ENCODE peak calls at places on chromosome 9, in five cellular contexts. I is H1, U is neuronal stem cell, G is mesendoderm, A is IMR-90. M is an unnamed sample.

GRCh38 chr9:108668191-108668940 is 187.4 kb downstream of the ACTL7B start:
- DNase-seq in I (no peak), U (no peak), G (peak), A (no peak), M (no peak)

GRCh38 chr9:13244190-13244589 is 35.3 kb downstream of the MPDZ start:
- DNase-seq in I (no peak), U (no peak), G (peak), A (no peak), M (no peak)

GRCh38 chr9:81823672-81824554 is 104.3 kb upstream of the SPATA31D4 start:
- DNase-seq in I (no peak), U (no peak), G (no peak), A (no peak), M (no peak)

GRCh38 chr9:86994231-86994630 is 46.9 kb upstream of the GAS1 start:
- DNase-seq in I (no peak), U (no peak), G (no peak), A (no peak), M (no peak)

GRCh38 chr9:16138561-16138960 is 585.7 kb downstream of the CCDC171 start:
- DNase-seq in I (no peak), U (no peak), G (no peak), A (no peak), M (no peak)

GRCh38 chr9:108813951-108814601 is 41.7 kb downstream of the ACTL7B start:
- DNase-seq in I (no peak), U (no peak), G (peak), A (no peak), M (peak)

GRCh38 chr9:116646661-116647514 is 40.2 kb upstream of the TRIM32 start:
- DNase-seq in I (no peak), U (peak), G (peak), A (peak), M (no peak)

GRCh38 chr9:22244141-22245011 is 202.2 kb upstream of the DMRTA1 start:
- DNase-seq in I (no peak), U (no peak), G (peak), A (peak), M (peak)

GRCh38 chr9:93603906-93604326 is 27.5 kb downstream of the PHF2 start:
- DNase-seq in I (peak), U (no peak), G (no peak), A (no peak), M (no peak)

GRCh38 chr9:104927912-104928740 is at the start of gene ABCA1:
- DNase-seq in I (peak), U (peak), G (peak), A (peak), M (peak)

GRCh38 chr9:23492126-23493002 is 333.7 kb downstream of the ELAVL2 start:
- DNase-seq in I (no peak), U (peak), G (peak), A (peak), M (peak)

GRCh38 chr9:69193685-69194032 is 19.6 kb downstream of the TJP2 start:
- DNase-seq in I (no peak), U (no peak), G (peak), A (no peak), M (no peak)

GRCh38 chr9:41229408-41230401 is 40.6 kb upstream of the ZNG1F start:
- DNase-seq in I (no peak), U (no peak), G (peak), A (peak), M (peak)

GRCh38 chr9:98745470-98745869 is 36.7 kb upstream of the GABBR2 start:
- DNase-seq in I (no peak), U (no peak), G (no peak), A (no peak), M (no peak)

GRCh38 chr9:1832960-1833359 is 182.2 kb upstream of the SMARCA2 start:
- DNase-seq in I (no peak), U (no peak), G (no peak), A (no peak), M (no peak)

GRCh38 chr9:26814799-26815198 is 77.8 kb downstream of the CAAP1 start:
- DNase-seq in I (no peak), U (no peak), G (no peak), A (no peak), M (no peak)

GRCh38 chr9:111095423-111095822 is 57.2 kb upstream of the LPAR1 start:
- DNase-seq in I (no peak), U (no peak), G (no peak), A (peak), M (no peak)

GRCh38 chr9:2174911-2175310 is 159.8 kb downstream of the SMARCA2 start:
- DNase-seq in I (no peak), U (no peak), G (no peak), A (no peak), M (no peak)

GRCh38 chr9:5425006-5425628 is 12.6 kb downstream of the PLGRKT start:
- DNase-seq in I (no peak), U (no peak), G (peak), A (no peak), M (no peak)

GRCh38 chr9:100488171-100488570 is 15.2 kb downstream of the TMEFF1 start:
- DNase-seq in I (no peak), U (no peak), G (no peak), A (no peak), M (no peak)

GRCh38 chr9:73371801-73372200 is 220.1 kb downstream of the ANXA1 start:
- DNase-seq in I (no peak), U (no peak), G (no peak), A (no peak), M (no peak)

GRCh38 chr9:13213337-13213736 is 66.2 kb downstream of the MPDZ start:
- DNase-seq in I (no peak), U (no peak), G (no peak), A (peak), M (no peak)

GRCh38 chr9:85043248-85043647 is 373.7 kb downstream of the NTRK2 start:
- DNase-seq in I (no peak), U (no peak), G (no peak), A (no peak), M (no peak)

GRCh38 chr9:114477642-114478041 is 27.6 kb downstream of the WHRN start:
- DNase-seq in I (no peak), U (no peak), G (no peak), A (no peak), M (no peak)

GRCh38 chr9:31799953-31800609 is 584.4 kb upstream of the ACO1 start:
- DNase-seq in I (peak), U (peak), G (peak), A (no peak), M (peak)

GRCh38 chr9:114035845-114036785 is 42.0 kb downstream of the AMBP start:
- DNase-seq in I (peak), U (no peak), G (no peak), A (no peak), M (peak)

GRCh38 chr9:124017929-124018730 is 6.6 kb downstream of the LHX2 start:
- DNase-seq in I (peak), U (no peak), G (no peak), A (no peak), M (peak)

GRCh38 chr9:117546894-117547293 is 132.0 kb upstream of the ASTN2 start:
- DNase-seq in I (no peak), U (no peak), G (peak), A (no peak), M (peak)

GRCh38 chr9:72383978-72384709 is 19.1 kb upstream of the ZFAND5 start:
- DNase-seq in I (no peak), U (no peak), G (no peak), A (peak), M (no peak)

GRCh38 chr9:94672811-94673487 is 33.6 kb upstream of the FBP1 start:
- DNase-seq in I (no peak), U (no peak), G (peak), A (peak), M (no peak)

GRCh38 chr9:19998153-19998552 is 209.3 kb upstream of the SLC24A2 start:
- DNase-seq in I (no peak), U (no peak), G (peak), A (peak), M (no peak)

GRCh38 chr9:93586290-93587057 is 10.1 kb downstream of the PHF2 start:
- DNase-seq in I (no peak), U (no peak), G (no peak), A (no peak), M (no peak)

GRCh38 chr9:110058304-110058953 is 149.5 kb downstream of the C9orf152 start:
- DNase-seq in I (peak), U (no peak), G (peak), A (peak), M (peak)

GRCh38 chr9:79489241-79490000 is 82.3 kb upstream of the TLE4 start:
- DNase-seq in I (no peak), U (no peak), G (peak), A (peak), M (no peak)

GRCh38 chr9:126233913-126234525 is 92.6 kb upstream of the MVB12B start:
- DNase-seq in I (no peak), U (no peak), G (no peak), A (no peak), M (no peak)

GRCh38 chr9:127399736-127400269 is 2.8 kb downstream of the SLC2A8 start:
- DNase-seq in I (no peak), U (no peak), G (no peak), A (no peak), M (no peak)

GRCh38 chr9:111759762-111760639 is 34.7 kb downstream of the SHOC1 start:
- DNase-seq in I (no peak), U (peak), G (peak), A (peak), M (no peak)

GRCh38 chr9:77092536-77092935 is 73.1 kb downstream of the FOXB2 start:
- DNase-seq in I (no peak), U (no peak), G (peak), A (no peak), M (no peak)

GRCh38 chr9:36063804-36064447 is 27.2 kb downstream of the RECK start:
- DNase-seq in I (no peak), U (no peak), G (no peak), A (peak), M (no peak)

GRCh38 chr9:107248714-107249113 is 34.4 kb upstream of the RAD23B start:
- DNase-seq in I (no peak), U (no peak), G (no peak), A (no peak), M (no peak)

GRCh38 chr9:107243757-107244156 is 39.3 kb upstream of the RAD23B start:
- DNase-seq in I (no peak), U (no peak), G (peak), A (peak), M (no peak)

GRCh38 chr9:107249665-107250285 is 33.3 kb upstream of the RAD23B start:
- DNase-seq in I (no peak), U (no peak), G (no peak), A (no peak), M (no peak)

GRCh38 chr9:107249131-107249533 is 33.9 kb upstream of the RAD23B start:
- DNase-seq in I (no peak), U (no peak), G (peak), A (peak), M (peak)

GRCh38 chr9:107246259-107247254 is 36.5 kb upstream of the RAD23B start:
- DNase-seq in I (peak), U (no peak), G (peak), A (peak), M (peak)
- H3K18ac ChIP-seq in I (no peak), U (no peak), G (no peak), A (peak), M (no peak)

GRCh38 chr9:129210125-129210524 is 32.1 kb upstream of the IER5L start:
- DNase-seq in I (no peak), U (no peak), G (no peak), A (no peak), M (no peak)

GRCh38 chr9:129209109-129209508 is 31.0 kb upstream of the IER5L start:
- DNase-seq in I (peak), U (no peak), G (peak), A (no peak), M (peak)

GRCh38 chr9:129209580-129209979 is 31.5 kb upstream of the IER5L start:
- DNase-seq in I (no peak), U (no peak), G (no peak), A (no peak), M (no peak)

GRCh38 chr9:129206921-129207320 is 28.9 kb upstream of the IER5L start:
- DNase-seq in I (no peak), U (no peak), G (no peak), A (no peak), M (no peak)

GRCh38 chr9:129208191-129209091 is 30.4 kb upstream of the IER5L start:
- DNase-seq in I (peak), U (no peak), G (peak), A (no peak), M (peak)
- H3K18ac ChIP-seq in I (peak), U (peak), G (peak), A (no peak), M (peak)

GRCh38 chr9:8781447-8781846 is 981.9 kb upstream of the DMAC1 start:
- DNase-seq in I (no peak), U (no peak), G (no peak), A (no peak), M (no peak)

GRCh38 chr9:8779478-8779877 is 979.9 kb upstream of the DMAC1 start:
- DNase-seq in I (no peak), U (no peak), G (peak), A (no peak), M (no peak)

GRCh38 chr9:8782237-8782636 is 982.7 kb upstream of the DMAC1 start:
- DNase-seq in I (no peak), U (no peak), G (no peak), A (no peak), M (no peak)

GRCh38 chr9:8778356-8778755 is 978.8 kb upstream of the DMAC1 start:
- DNase-seq in I (no peak), U (no peak), G (peak), A (no peak), M (no peak)

DNA sequence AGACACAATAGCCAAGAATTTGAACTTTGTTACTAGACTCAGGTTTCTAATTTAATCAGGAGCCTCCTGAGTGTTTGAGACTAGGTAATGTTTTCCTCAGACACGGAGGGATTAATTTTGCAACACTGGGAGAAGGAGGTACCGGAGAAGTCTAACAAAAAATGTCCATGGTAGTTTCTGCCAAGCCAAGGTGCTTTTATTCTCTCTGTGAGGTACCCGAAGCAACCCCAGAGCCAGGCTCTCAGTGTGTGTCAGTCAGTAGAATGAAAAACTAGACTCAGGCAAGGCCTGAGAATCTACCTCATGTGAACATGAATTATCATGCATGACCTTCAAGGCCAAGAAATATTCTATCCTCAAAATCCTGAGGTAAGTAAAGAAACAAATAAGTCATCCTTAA is 980.8 kb upstream of the DMAC1 start:
- DNase-seq in I (no peak), U (no peak), G (no peak), A (no peak), M (no peak)
- H3K18ac ChIP-seq in I (no peak), U (no peak), G (peak), A (no peak), M (no peak)

GRCh38 chr9:130846487-130847305 is 11.6 kb downstream of the ABL1 start:
- DNase-seq in I (no peak), U (no peak), G (no peak), A (peak), M (no peak)
- H3K18ac ChIP-seq in I (no peak), U (peak), G (peak), A (peak), M (no peak)

DNA sequence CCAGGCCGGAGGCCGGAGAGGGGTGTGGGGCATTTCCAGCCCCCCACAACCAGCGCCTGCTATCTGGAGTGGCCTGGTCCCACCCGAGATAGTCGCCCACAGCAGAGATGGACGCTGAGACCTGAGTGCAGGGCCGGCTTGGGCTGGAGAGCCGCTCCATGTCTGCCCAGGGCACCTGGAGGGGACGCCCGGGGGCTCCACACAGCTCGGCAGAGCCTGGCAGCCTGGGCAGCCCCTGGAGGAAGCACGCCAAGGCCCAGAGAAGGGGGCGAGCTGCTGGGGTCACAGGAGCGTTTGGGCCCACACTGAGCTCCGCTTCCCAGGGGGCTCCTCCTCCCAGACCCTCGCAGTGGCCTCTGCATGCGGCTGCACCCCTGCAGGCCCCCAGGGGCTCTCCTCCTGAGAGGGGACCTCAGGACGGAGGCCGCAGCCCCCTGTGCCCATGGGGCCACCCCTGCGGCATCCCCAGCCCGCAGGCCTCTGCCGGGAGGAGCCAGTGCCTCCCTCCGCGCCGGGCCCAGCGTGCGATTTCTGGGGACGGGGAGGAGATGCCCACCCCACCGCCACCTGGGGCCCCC is 42.2 kb upstream of the EGFL7 start:
- DNase-seq in I (no peak), U (no peak), G (no peak), A (no peak), M (no peak)
- H3K18ac ChIP-seq in I (no peak), U (peak), G (no peak), A (no peak), M (no peak)

GRCh38 chr9:95772320-95773060 is 103.0 kb upstream of the ERCC6L2 start:
- DNase-seq in I (peak), U (peak), G (peak), A (peak), M (peak)
- H3K18ac ChIP-seq in I (peak), U (peak), G (peak), A (peak), M (no peak)

GRCh38 chr9:134670042-134670525 is 28.5 kb downstream of the COL5A1 start:
- DNase-seq in I (no peak), U (no peak), G (peak), A (peak), M (no peak)
- H3K18ac ChIP-seq in I (no peak), U (no peak), G (no peak), A (no peak), M (no peak)

DNA sequence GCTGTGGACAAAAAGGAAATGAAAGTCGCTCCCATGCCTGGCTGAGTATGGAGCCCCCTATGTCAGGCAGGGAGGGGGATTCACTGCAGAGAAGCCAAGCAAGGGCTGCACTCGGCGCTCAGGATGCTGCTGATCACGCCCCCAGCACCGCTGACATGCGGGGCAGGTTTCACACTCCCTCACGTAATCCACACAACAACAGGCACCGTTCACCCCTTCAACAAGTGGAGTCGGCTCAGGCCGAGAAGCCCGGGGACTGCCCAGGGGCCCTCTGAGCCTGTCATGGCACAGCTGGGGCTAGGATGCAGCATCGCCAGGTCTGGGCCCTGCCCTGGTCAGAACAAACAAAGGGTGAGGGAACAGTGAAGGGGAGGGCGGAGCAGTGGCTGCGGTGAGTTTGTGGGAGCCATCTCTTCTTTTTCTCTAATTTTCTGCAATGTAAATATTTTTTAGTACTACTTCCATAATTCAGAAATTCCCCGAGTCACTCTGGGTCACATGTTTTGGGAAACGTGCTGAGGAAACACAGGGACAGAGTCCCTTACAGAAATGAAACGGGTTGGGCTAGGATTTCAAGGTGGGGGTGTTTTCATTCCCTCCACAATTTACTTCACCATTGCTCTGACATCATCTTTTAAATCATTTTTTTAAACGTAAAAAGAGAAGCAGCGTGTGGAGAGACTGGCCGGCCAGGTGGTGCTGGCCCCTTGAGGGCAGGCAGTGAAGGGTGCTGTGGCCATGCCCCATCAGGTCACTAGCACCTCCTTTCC is 49.8 kb downstream of the PRRT1B start:
- DNase-seq in I (no peak), U (no peak), G (no peak), A (no peak), M (no peak)
- H3K18ac ChIP-seq in I (no peak), U (peak), G (no peak), A (no peak), M (no peak)

GRCh38 chr9:137170486-137171148 is 766 bp upstream of the LRRC26 start:
- DNase-seq in I (no peak), U (no peak), G (no peak), A (no peak), M (no peak)
- H3K18ac ChIP-seq in I (no peak), U (peak), G (no peak), A (no peak), M (no peak)